ENCODE peak calls at places on chromosomes 7 and 10, in four cellular contexts. N, O, C and D are unnamed samples. For H3K4me1, the result is how much of the 10 kb centered on the place peaks cover.

GRCh38 chr7:7720193-7720592 is 1.8 kb upstream of the RPA3 start:
- DNase-seq in N (no peak), O (no peak), C (no peak), D (no peak)

GRCh38 chr7:108004220-108005142 is 1.5 kb upstream of the LAMB1 start:
- DNase-seq in N (no peak), O (no peak), C (no peak), D (no peak)

GRCh38 chr10:93871805-93872204 is 22.0 kb upstream of the SLC35G1 start:
- DNase-seq in N (no peak), O (no peak), C (no peak), D (no peak)

GRCh38 chr10:57952741-57953140 is 315.0 kb downstream of the IPMK start:
- DNase-seq in N (no peak), O (no peak), C (no peak), D (no peak)

GRCh38 chr7:100965051-100965722 is 4.2 kb upstream of the MUC12 start:
- DNase-seq in N (no peak), O (no peak), C (no peak), D (no peak)

GRCh38 chr10:13672505-13672904 is 85.7 kb downstream of the PRPF18 start:
- DNase-seq in N (no peak), O (no peak), C (no peak), D (no peak)

GRCh38 chr7:108805808-108806397 is 236.2 kb downstream of the DNAJB9 start:
- DNase-seq in N (no peak), O (no peak), C (no peak), D (no peak)

GRCh38 chr10:18607503-18607902 is 43.9 kb downstream of the NSUN6 start:
- DNase-seq in N (no peak), O (no peak), C (no peak), D (no peak)

GRCh38 chr7:36180121-36180520 is 27.1 kb downstream of the EEPD1 start:
- DNase-seq in N (no peak), O (no peak), C (no peak), D (no peak)

GRCh38 chr10:124467165-124467564 is 5.5 kb downstream of the LHPP start:
- DNase-seq in N (no peak), O (no peak), C (no peak), D (no peak)

GRCh38 chr7:130063036-130063435 is 7.3 kb upstream of the KLHDC10 start:
- DNase-seq in N (peak), O (peak), C (no peak), D (peak)

GRCh38 chr7:42876182-42877068 is 35.4 kb downstream of the C7orf25 start:
- DNase-seq in N (peak), O (no peak), C (no peak), D (peak)

GRCh38 chr7:46191296-46191695 is 270.2 kb upstream of the IGFBP3 start:
- DNase-seq in N (no peak), O (no peak), C (no peak), D (no peak)

GRCh38 chr7:151410405-151411390 is 860 bp upstream of the WDR86 start:
- DNase-seq in N (no peak), O (no peak), C (no peak), D (no peak)

GRCh38 chr10:108461976-108462375 is 1297.5 kb upstream of the SORCS1 start:
- DNase-seq in N (no peak), O (no peak), C (no peak), D (no peak)

GRCh38 chr7:96136600-96137239 is 185.2 kb downstream of the SLC25A13 start:
- DNase-seq in N (no peak), O (no peak), C (no peak), D (no peak)

DNA sequence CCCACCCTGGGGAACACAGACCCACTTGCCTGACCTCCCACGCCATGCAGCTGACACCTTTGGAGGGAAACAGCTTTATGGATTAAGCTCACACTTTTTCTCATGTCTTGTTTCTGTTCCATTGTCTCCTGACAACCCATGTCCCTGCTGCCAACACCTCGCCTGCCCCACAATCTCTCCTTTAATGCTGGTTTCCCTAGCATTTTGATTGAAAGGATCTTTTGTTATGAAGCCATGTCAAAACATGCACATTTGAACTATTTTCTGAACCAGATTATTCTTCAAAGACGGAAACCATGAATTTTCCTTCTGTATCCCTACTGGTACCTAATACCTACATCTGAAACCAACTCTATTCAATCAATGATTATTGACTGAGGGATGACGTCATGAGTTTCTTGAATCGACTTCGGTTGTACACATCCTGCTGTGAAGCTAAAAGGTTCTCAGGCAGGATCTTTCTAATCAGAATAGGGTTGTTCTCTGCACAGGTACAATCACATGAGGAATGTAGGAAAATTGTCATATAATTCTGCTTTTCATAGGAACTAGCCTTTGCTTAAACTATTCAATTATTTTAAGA is 106.2 kb upstream of the NEBL start:
- DNase-seq in N (no peak), O (no peak), C (no peak), D (no peak)
- H3K27ac ChIP-seq in N (no peak), O (no peak), C (no peak), D (no peak)

DNA sequence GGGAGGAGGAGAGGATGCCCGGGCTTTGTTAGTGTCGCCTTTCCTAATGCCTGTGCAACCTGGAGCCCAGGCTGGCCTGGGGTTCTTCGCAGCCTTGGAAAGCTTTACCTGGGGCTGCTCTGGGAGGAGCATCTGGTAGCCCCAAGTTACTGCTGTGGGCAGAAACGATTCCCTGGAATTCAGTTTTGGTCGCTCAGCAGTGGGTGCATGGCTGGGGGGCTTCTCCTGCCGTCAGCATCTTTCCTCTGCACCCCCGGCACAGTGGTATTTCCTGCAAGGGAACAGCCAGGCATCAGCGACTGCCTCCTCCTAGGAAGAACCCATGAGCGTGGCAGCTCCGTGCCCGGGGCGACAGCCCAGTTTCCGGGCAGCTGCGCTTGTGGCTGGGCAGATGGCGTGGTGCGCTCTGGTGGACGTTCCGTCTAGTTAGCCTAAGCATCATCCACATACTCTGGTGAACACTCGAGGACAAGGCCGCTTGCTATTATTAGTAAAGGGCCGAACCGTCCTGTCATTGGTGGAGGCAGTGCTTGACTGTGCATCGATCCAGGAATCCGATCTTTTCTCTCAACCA is 107.0 kb upstream of the BTBD16 start:
- DNase-seq in N (no peak), O (no peak), C (no peak), D (no peak)
- H3K4me1 ChIP-seq in N (under half), O (under half), C (under half), D (under half)

GRCh38 chr7:72622532-72622931 is 205.5 kb downstream of the TYW1B start:
- DNase-seq in N (no peak), O (no peak), C (no peak), D (no peak)
- H3K27ac ChIP-seq in N (no peak), O (peak), C (no peak), D (no peak)

DNA sequence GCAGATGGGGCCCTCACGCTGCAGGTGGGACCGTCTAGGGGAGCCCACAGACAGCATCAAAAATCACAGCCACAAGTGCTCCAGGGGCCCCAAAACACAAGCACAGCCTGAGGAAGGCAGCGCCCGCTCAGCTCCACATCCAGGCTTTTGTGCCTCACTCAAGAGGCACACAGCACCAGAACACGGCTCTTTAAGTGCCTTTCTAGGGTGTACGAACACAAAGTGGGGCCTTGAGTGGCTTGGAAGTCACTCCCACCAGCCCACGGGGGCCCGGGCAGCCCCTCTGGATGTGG is 65.2 kb downstream of the DIP2C start:
- DNase-seq in N (no peak), O (no peak), C (no peak), D (no peak)
- H3K4me1 ChIP-seq in N (under half), O (under half), C (under half), D (under half)